ENCODE peak calls at places on chromosomes 2 and 18, in four cellular contexts. L is mammary epithelial cell, N is HFF-Myc, M is adipocyte. O is an unnamed sample.

GRCh38 chr2:210502997-210503621 is 26.6 kb upstream of the LANCL1 start:
- DNase-seq in M (peak), N (peak), L (peak), O (peak)

GRCh38 chr18:48920408-48921038 is 30.2 kb downstream of the SMAD7 start:
- DNase-seq in M (no peak), N (no peak), L (no peak), O (no peak)

GRCh38 chr2:202599105-202599504 is 35.7 kb upstream of the FAM117B start:
- DNase-seq in L (no peak), M (no peak), N (no peak), O (no peak)

GRCh38 chr2:37464064-37464463 is 119.6 kb downstream of the QPCT start:
- DNase-seq in N (no peak), M (no peak), L (no peak), O (peak)

GRCh38 chr2:203328735-203329549 is 748 bp downstream of the ABI2 start:
- DNase-seq in M (peak), N (no peak), L (peak), O (peak)

GRCh38 chr2:96772903-96773675 is 12.4 kb downstream of the CNNM4 start:
- DNase-seq in M (no peak), L (no peak), N (no peak), O (no peak)

GRCh38 chr2:160390544-160391258 is 102.9 kb downstream of the RBMS1 start:
- DNase-seq in N (no peak), L (peak), M (peak), O (peak)

GRCh38 chr2:212330263-212330662 is 208.3 kb downstream of the ERBB4 start:
- DNase-seq in M (no peak), L (no peak), N (no peak), O (no peak)

GRCh38 chr18:36717422-36718110 is 111.2 kb downstream of the TPGS2 start:
- DNase-seq in M (no peak), N (no peak), L (no peak), O (no peak)

GRCh38 chr2:102782916-102783315 is 21.1 kb downstream of the TMEM182 start:
- DNase-seq in M (no peak), L (no peak), N (no peak), O (no peak)

GRCh38 chr2:106581276-106581675 is 94.1 kb downstream of the CD8B2 start:
- DNase-seq in L (no peak), N (no peak), M (no peak), O (no peak)

GRCh38 chr2:124804014-124804940 is 779.2 kb downstream of the CNTNAP5 start:
- DNase-seq in L (peak), M (peak), N (no peak), O (peak)

GRCh38 chr2:218805627-218806026 is 23.7 kb downstream of the CYP27A1 start:
- DNase-seq in M (peak), L (peak), N (peak), O (no peak)

GRCh38 chr2:71798266-71799012 is 345.1 kb downstream of the DYSF start:
- DNase-seq in M (peak), N (no peak), L (peak), O (peak)

GRCh38 chr2:231427116-231427515 is 31.6 kb downstream of the B3GNT7 start:
- DNase-seq in N (no peak), L (no peak), M (no peak), O (no peak)

GRCh38 chr2:12502759-12503158 is 214.0 kb upstream of the TRIB2 start:
- DNase-seq in N (peak), L (no peak), M (peak), O (no peak)

GRCh38 chr2:23684540-23685176 is 242.3 kb downstream of the ATAD2B start:
- DNase-seq in N (no peak), M (no peak), L (no peak), O (no peak)

GRCh38 chr18:56902653-56903052 is 244.2 kb upstream of the BOD1L2 start:
- DNase-seq in L (peak), N (no peak), M (no peak), O (peak)

GRCh38 chr18:35526476-35527120 is 28.8 kb upstream of the INO80C start:
- DNase-seq in M (no peak), N (no peak), L (peak), O (peak)

GRCh38 chr18:44774191-44774590 is 93.5 kb downstream of the SETBP1 start:
- DNase-seq in L (no peak), N (no peak), M (no peak), O (no peak)

GRCh38 chr18:46199515-46200147 is 95.4 kb downstream of the HAUS1 start:
- DNase-seq in L (no peak), N (peak), M (peak), O (peak)

GRCh38 chr2:239372835-239373234 is 28.0 kb downstream of the HDAC4 start:
- DNase-seq in M (no peak), L (no peak), N (no peak), O (no peak)

GRCh38 chr2:236663267-236663666 is 93.6 kb downstream of the ACKR3 start:
- DNase-seq in L (no peak), M (peak), N (no peak), O (no peak)

GRCh38 chr2:128260239-128261138 is 58.2 kb downstream of the HS6ST1 start:
- DNase-seq in M (peak), L (peak), N (peak), O (peak)

GRCh38 chr2:159802673-159803072 is 4.7 kb upstream of the CD302 start:
- DNase-seq in L (no peak), M (no peak), N (no peak), O (no peak)

GRCh38 chr2:215410932-215411285 is 25.0 kb downstream of the FN1 start:
- DNase-seq in M (peak), L (peak), N (peak), O (peak)

GRCh38 chr2:234821946-234822470 is 129.8 kb upstream of the SH3BP4 start:
- DNase-seq in N (no peak), L (no peak), M (no peak), O (no peak)

GRCh38 chr18:13381907-13382682 is 163.5 kb downstream of the LDLRAD4 start:
- DNase-seq in N (peak), M (peak), L (no peak), O (peak)

GRCh38 chr2:11925295-11925694 is 178.9 kb downstream of the LPIN1 start:
- DNase-seq in N (no peak), L (no peak), M (no peak), O (no peak)

GRCh38 chr2:151765760-151766159 is 31.5 kb upstream of the NEB start:
- DNase-seq in M (no peak), L (no peak), N (no peak), O (no peak)

GRCh38 chr2:202609381-202610145 is 25.2 kb upstream of the FAM117B start:
- DNase-seq in M (peak), L (peak), N (peak), O (peak)

GRCh38 chr2:47559079-47559684 is 156.2 kb downstream of the MSH2 start:
- DNase-seq in N (no peak), L (peak), M (no peak), O (peak)

GRCh38 chr2:60984717-60985116 is 32.8 kb upstream of the PEX13 start:
- DNase-seq in L (no peak), M (no peak), N (no peak), O (no peak)

GRCh38 chr2:65061146-65061909 is 5.1 kb downstream of the CEP68 start:
- DNase-seq in M (no peak), N (no peak), L (no peak), O (no peak)

GRCh38 chr18:22691988-22692710 is 241.0 kb upstream of the RBBP8 start:
- DNase-seq in L (peak), N (peak), M (peak), O (peak)

GRCh38 chr2:5616019-5616418 is 76.2 kb upstream of the SOX11 start:
- DNase-seq in M (no peak), L (no peak), N (no peak), O (no peak)

GRCh38 chr2:174675615-174676014 is 78.0 kb upstream of the WIPF1 start:
- DNase-seq in N (no peak), M (no peak), L (no peak), O (no peak)

GRCh38 chr2:27060323-27060722 is 8.9 kb downstream of the AGBL5 start:
- DNase-seq in L (no peak), N (no peak), M (no peak), O (no peak)

GRCh38 chr2:201257381-201257940 is 2.9 kb upstream of the CASP8 start:
- DNase-seq in L (no peak), M (no peak), N (no peak), O (no peak)
- H3K4me3 ChIP-seq in L (peak), M (peak), N (peak), O (peak)

DNA sequence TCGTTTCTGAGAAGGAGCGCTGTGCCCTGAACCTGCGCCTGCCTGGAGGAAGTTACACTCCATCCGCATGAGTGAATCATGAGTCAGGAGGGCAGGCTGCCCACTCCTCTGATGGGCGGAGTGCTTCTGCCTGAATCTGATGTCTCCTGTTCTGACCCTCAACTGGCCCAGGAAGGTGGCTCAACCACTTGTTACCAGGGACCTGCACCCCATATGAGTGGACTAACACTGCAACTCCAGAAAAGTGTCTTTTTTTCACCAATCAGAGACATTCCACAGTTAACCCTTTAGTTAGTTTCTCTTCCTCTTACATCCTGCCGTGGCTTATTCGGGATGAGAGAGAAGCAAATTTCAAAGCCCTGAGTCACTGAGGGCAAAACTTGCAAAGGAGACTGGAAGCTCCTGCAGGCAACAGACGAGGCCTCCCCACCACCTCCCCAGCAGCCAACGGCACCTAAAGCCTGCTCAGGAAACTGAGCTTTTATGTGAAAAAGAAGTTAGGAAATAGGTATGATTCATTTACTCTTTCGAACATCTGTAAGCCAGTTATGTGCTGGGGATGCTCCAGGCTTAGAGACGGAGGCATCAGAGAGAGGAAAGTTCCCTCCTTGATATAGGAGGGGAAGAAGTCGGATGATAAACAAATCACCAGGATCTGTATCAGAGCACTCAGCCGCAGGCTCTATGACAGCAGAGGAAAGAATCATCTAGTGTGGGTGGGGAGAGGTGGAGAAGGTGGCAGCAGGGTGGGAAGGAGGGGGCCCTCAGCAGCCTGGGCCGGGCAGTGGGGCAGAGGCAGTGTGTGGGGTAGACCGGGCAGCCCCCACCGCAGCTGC is 31.0 kb downstream of the MBP start:
- DNase-seq in L (peak), M (peak), N (peak), O (peak)
- H3K4me3 ChIP-seq in L (peak), M (peak), N (peak), O (no peak)

GRCh38 chr2:16568998-16569397 is 96.6 kb downstream of the CYRIA start:
- DNase-seq in M (no peak), L (no peak), N (no peak), O (no peak)
- H3K4me3 ChIP-seq in M (no peak), L (no peak), N (no peak), O (no peak)

DNA sequence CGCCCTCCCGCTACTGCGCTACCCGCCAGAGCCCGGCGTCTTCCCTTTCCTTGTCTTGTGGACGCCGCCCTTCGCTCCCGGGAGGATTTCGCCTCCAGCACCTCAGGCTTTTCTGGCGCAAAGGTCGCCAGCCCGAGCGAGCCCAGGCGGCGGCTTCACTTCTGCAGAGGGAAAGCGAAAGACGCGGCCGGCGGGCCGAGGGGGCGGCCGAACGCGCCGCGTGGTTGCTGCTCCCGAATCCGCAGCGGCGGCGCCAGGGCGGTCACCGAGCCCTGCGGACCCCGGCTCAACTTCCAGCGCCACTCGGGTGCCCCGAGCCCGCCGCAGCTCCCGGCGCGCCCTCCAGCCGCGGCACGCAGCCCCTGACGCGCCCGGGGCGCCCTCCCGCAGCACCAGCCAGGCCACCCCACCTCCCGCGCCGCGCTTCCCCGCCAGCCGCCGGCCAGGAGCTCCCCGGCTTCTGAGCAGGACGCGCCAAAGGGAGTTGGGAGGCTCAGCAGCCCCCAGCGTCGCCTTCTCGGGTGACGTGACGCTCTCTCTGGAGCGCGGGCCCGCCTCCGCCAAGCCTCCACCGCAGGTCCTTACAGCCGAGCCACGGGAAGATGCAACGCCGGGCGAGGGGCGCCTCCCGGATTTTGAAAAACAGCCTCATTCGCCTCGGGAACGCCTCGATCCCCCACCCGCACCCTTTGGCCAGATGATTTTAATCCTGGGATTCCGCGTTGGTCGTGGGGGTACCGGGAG is 84.9 kb upstream of the EPB41L3 start:
- DNase-seq in M (peak), N (no peak), L (peak), O (no peak)
- H3K4me3 ChIP-seq in M (peak), N (peak), L (peak), O (peak)

GRCh38 chr2:46300406-46300832 is 3.2 kb downstream of the EPAS1 start:
- DNase-seq in L (no peak), N (no peak), M (no peak), O (no peak)

GRCh38 chr2:46298272-46298521 is 990 bp downstream of the EPAS1 start:
- DNase-seq in N (no peak), M (peak), L (no peak), O (no peak)

GRCh38 chr2:46298522-46299351 is 1.5 kb downstream of the EPAS1 start:
- DNase-seq in M (peak), L (peak), N (no peak), O (no peak)

GRCh38 chr2:46297546-46298271 is 502 bp downstream of the EPAS1 start:
- DNase-seq in M (peak), L (peak), N (no peak), O (peak)

GRCh38 chr2:46299365-46300263 is 2.4 kb downstream of the EPAS1 start:
- DNase-seq in L (peak), N (no peak), M (peak), O (peak)
- H3K4me3 ChIP-seq in L (peak), N (peak), M (peak), O (peak)

DNA sequence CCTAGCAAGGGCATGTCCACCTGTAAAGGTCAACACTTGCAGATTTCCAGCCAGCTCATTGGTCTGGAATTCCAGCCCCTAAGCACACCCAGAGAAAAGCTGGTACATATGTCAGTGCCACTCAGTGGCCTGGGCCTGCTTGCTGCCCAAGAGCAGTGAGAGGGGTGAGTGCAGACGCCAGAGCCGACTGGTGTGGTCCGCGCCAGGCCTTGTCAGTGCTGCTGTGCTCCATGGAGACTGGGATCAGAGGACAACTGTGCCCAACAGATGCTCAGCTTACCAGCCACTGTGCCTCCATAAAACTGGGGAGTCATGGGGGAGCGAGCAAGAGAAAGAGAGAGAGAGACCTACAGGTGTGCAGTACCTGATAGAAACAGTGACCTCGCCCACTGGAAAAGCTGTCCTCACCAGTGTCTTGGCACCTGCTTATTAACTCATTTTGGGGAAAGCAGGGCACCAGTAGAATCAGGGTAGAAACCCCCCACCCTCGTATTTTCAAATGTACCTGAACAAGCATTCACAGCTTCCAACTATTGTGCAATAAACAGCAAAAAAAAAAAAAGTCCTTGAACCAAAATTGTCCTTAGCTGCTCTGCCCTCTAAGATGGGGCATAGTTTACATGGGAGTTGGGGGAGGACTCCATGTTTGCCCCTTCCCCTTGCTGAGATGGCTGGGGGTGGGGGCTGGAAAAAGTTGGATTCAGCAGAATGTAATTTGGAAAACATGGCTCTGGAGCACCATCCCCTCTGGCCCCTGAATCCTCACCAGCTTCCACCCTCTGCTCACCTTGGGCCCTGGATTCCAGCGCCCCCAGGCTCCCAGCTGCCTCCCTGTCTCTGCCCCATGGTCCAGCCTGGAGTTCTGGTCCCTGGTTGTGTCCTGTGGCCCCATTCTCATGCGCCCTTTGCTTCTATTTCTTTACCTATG is 1.4 kb upstream of the SP140L start:
- DNase-seq in L (no peak), N (no peak), M (no peak), O (no peak)
- H3K4me3 ChIP-seq in L (no peak), N (no peak), M (no peak), O (no peak)

GRCh38 chr18:55875330-55875933 is 287.4 kb upstream of the TCF4 start:
- DNase-seq in M (no peak), N (no peak), L (no peak), O (no peak)

GRCh38 chr18:55869547-55869946 is 281.6 kb upstream of the TCF4 start:
- DNase-seq in N (no peak), M (no peak), L (no peak), O (no peak)

GRCh38 chr18:55868909-55869308 is 280.9 kb upstream of the TCF4 start:
- DNase-seq in N (no peak), M (peak), L (peak), O (peak)

DNA sequence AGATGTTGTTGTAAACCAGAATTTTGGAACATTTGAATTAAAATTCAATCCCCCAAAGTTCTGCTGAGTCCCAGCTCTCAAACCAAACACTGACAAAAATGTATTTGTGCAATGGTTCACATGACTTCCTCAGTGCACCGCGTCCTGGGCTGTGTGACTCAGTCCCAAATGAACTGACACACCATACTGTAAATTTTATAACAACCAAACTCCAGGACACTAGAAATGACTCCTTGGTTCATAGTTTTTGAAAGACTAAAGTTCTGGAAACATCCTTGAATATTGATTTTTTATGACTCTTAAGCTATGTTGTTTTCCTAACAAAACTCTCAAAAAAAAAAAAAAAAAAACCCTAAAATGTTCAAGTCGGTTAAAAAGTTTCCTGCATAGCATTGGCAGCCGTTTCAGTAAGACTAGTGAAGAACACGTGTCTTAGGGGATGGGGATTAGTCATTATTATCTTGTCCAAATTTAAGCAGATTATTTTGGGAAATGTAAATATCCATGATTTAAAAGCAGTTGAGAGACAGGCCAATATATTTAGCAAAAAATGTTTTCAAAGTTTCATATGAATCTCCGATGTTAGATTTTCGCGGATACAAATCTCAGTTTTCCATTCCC is 282.1 kb upstream of the TCF4 start:
- DNase-seq in N (no peak), M (peak), L (no peak), O (peak)
- H3K4me3 ChIP-seq in N (no peak), M (peak), L (no peak), O (no peak)

GRCh38 chr18:78979682-78980278 is at the start of gene SALL3:
- DNase-seq in M (no peak), N (no peak), L (no peak), O (no peak)
- H3K4me3 ChIP-seq in M (no peak), N (no peak), L (no peak), O (no peak)

DNA sequence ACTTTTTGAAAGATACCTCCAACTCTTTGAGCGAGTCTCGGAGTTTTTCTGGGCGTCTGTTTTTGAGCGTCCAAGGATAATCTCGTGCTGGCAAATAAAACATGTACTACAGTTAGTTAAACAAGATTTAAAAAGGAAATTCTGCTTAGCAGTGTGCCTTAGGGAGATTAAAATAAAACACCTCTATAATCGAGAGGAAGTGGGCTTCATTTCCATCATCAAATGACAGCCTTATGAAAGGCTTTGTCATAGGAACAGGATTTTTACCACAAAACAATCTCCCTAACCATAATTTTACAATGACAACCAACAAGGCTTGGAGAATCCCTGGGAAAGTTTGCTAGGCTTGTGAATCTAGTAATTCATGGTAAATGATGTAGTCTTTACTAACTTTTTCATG is 103.4 kb downstream of the WDPCP start:
- DNase-seq in N (no peak), L (no peak), M (no peak), O (no peak)
- H3K4me3 ChIP-seq in N (no peak), L (no peak), M (no peak), O (no peak)